ENCODE peak calls at places on chromosomes 6 and 20, in nine cellular contexts. One of them, this sample, is unnamed.

GRCh38 chr6:153096031-153096430 is 35.1 kb downstream of the RGS17 start:
- DNase-seq in heart left ventricle: no peak
- DNase-seq in body of pancreas: no peak
- DNase-seq in ovary: no peak
- DNase-seq in GM12892: no peak
- DNase-seq in spleen: no peak
- DNase-seq in IMR-90: no peak
- DNase-seq in H54: no peak
- DNase-seq in HCT116: no peak
- DNase-seq in this sample: no peak

GRCh38 chr6:129055796-129056195 is 172.9 kb downstream of the LAMA2 start:
- DNase-seq in heart left ventricle: no peak
- DNase-seq in body of pancreas: no peak
- DNase-seq in ovary: no peak
- DNase-seq in GM12892: no peak
- DNase-seq in spleen: no peak
- DNase-seq in IMR-90: no peak
- DNase-seq in H54: no peak
- DNase-seq in HCT116: no peak
- DNase-seq in this sample: no peak

GRCh38 chr6:111781055-111781708 is 92.1 kb downstream of the FYN start:
- DNase-seq in heart left ventricle: no peak
- DNase-seq in body of pancreas: no peak
- DNase-seq in ovary: peak
- DNase-seq in GM12892: no peak
- DNase-seq in spleen: no peak
- DNase-seq in IMR-90: peak
- DNase-seq in H54: no peak
- DNase-seq in HCT116: no peak
- DNase-seq in this sample: no peak

GRCh38 chr20:13220194-13220856 is 749 bp upstream of the ISM1 start:
- DNase-seq in heart left ventricle: no peak
- DNase-seq in body of pancreas: peak
- DNase-seq in ovary: no peak
- DNase-seq in GM12892: peak
- DNase-seq in spleen: peak
- DNase-seq in IMR-90: peak
- DNase-seq in H54: no peak
- DNase-seq in HCT116: no peak
- DNase-seq in this sample: no peak

GRCh38 chr6:23213651-23214050 is 644.3 kb downstream of the HDGFL1 start:
- DNase-seq in heart left ventricle: no peak
- DNase-seq in body of pancreas: no peak
- DNase-seq in ovary: no peak
- DNase-seq in GM12892: no peak
- DNase-seq in spleen: no peak
- DNase-seq in IMR-90: peak
- DNase-seq in H54: no peak
- DNase-seq in HCT116: no peak
- DNase-seq in this sample: no peak

GRCh38 chr6:17393335-17394191 is at the start of gene CAP2:
- DNase-seq in heart left ventricle: peak
- DNase-seq in body of pancreas: peak
- DNase-seq in ovary: peak
- DNase-seq in GM12892: no peak
- DNase-seq in spleen: no peak
- DNase-seq in IMR-90: peak
- DNase-seq in H54: peak
- DNase-seq in HCT116: no peak
- DNase-seq in this sample: peak

GRCh38 chr20:47357296-47358051 is 975 bp upstream of the ZMYND8 start:
- DNase-seq in heart left ventricle: peak
- DNase-seq in body of pancreas: peak
- DNase-seq in ovary: peak
- DNase-seq in GM12892: peak
- DNase-seq in spleen: peak
- DNase-seq in IMR-90: peak
- DNase-seq in H54: peak
- DNase-seq in HCT116: peak
- DNase-seq in this sample: peak

GRCh38 chr20:2386516-2387179 is 5.9 kb downstream of the TGM6 start:
- DNase-seq in heart left ventricle: no peak
- DNase-seq in body of pancreas: no peak
- DNase-seq in ovary: no peak
- DNase-seq in GM12892: no peak
- DNase-seq in spleen: no peak
- DNase-seq in IMR-90: peak
- DNase-seq in H54: no peak
- DNase-seq in HCT116: no peak
- DNase-seq in this sample: peak

GRCh38 chr20:62316331-62317166 is 13.8 kb downstream of the ADRM1 start:
- DNase-seq in heart left ventricle: no peak
- DNase-seq in body of pancreas: no peak
- DNase-seq in ovary: no peak
- DNase-seq in GM12892: no peak
- DNase-seq in spleen: no peak
- DNase-seq in IMR-90: no peak
- DNase-seq in H54: no peak
- DNase-seq in HCT116: no peak
- DNase-seq in this sample: no peak

GRCh38 chr6:106514281-106514885 is 114.9 kb downstream of the RTN4IP1 start:
- DNase-seq in heart left ventricle: no peak
- DNase-seq in body of pancreas: no peak
- DNase-seq in ovary: no peak
- DNase-seq in GM12892: no peak
- DNase-seq in spleen: no peak
- DNase-seq in IMR-90: no peak
- DNase-seq in H54: no peak
- DNase-seq in HCT116: no peak
- DNase-seq in this sample: no peak

GRCh38 chr6:29576056-29576455 is 8.9 kb upstream of the OR2H2 start:
- DNase-seq in heart left ventricle: no peak
- DNase-seq in body of pancreas: no peak
- DNase-seq in ovary: no peak
- DNase-seq in GM12892: no peak
- DNase-seq in spleen: no peak
- DNase-seq in IMR-90: no peak
- DNase-seq in H54: no peak
- DNase-seq in HCT116: no peak
- DNase-seq in this sample: no peak

GRCh38 chr6:1312444-1313363 is 806 bp downstream of the FOXQ1 start:
- DNase-seq in heart left ventricle: no peak
- DNase-seq in body of pancreas: peak
- DNase-seq in ovary: no peak
- DNase-seq in GM12892: peak
- DNase-seq in spleen: no peak
- DNase-seq in IMR-90: no peak
- DNase-seq in H54: no peak
- DNase-seq in HCT116: no peak
- DNase-seq in this sample: no peak

DNA sequence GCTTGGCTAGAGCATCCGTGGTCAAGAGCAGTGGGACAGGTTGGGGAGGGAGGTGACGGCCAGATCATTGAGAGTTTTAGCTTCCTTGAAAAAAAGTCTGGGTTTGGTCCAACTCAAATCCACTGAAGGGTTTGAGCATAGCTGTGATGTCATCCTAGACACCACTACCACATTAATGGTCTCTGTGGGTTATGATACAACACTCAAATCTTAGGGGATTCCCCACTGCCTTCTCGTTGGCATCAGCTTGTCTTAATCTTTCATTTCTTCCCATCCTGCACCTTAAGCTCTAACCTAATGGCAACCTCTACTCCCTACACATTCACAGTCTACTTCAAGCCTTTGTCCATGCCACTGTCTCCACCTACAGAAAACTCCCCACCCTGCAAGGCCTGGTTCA is 77.3 kb downstream of the BMP6 start:
- DNase-seq in heart left ventricle: no peak
- DNase-seq in body of pancreas: no peak
- DNase-seq in ovary: no peak
- DNase-seq in GM12892: no peak
- DNase-seq in spleen: no peak
- DNase-seq in IMR-90: no peak
- DNase-seq in H54: no peak
- DNase-seq in HCT116: no peak
- DNase-seq in this sample: no peak
- TF ChIP-seq POLR2A in heart left ventricle: no peak
- TF ChIP-seq POLR2A in body of pancreas: no peak
- TF ChIP-seq POLR2A in ovary: no peak
- TF ChIP-seq POLR2A in GM12892: no peak
- TF ChIP-seq POLR2A in spleen: no peak
- TF ChIP-seq POLR2A in IMR-90: no peak
- TF ChIP-seq POLR2A in H54: no peak
- TF ChIP-seq POLR2A in HCT116: no peak
- TF ChIP-seq POLR2A in this sample: no peak

GRCh38 chr6:27836783-27837635 is 75.2 kb downstream of the OR2B2 start:
- DNase-seq in heart left ventricle: peak
- DNase-seq in body of pancreas: peak
- DNase-seq in ovary: peak
- DNase-seq in GM12892: no peak
- DNase-seq in spleen: peak
- DNase-seq in IMR-90: peak
- DNase-seq in H54: no peak
- DNase-seq in HCT116: peak
- DNase-seq in this sample: peak
- TF ChIP-seq POLR2A in heart left ventricle: no peak
- TF ChIP-seq POLR2A in body of pancreas: peak
- TF ChIP-seq POLR2A in ovary: peak
- TF ChIP-seq POLR2A in GM12892: peak
- TF ChIP-seq POLR2A in spleen: no peak
- TF ChIP-seq POLR2A in IMR-90: peak
- TF ChIP-seq POLR2A in H54: peak
- TF ChIP-seq POLR2A in HCT116: peak
- TF ChIP-seq POLR2A in this sample: no peak

GRCh38 chr6:31739639-31740396 is at the start of gene MSH5:
- DNase-seq in heart left ventricle: peak
- DNase-seq in body of pancreas: peak
- DNase-seq in ovary: peak
- DNase-seq in GM12892: peak
- DNase-seq in spleen: peak
- DNase-seq in IMR-90: peak
- DNase-seq in H54: peak
- DNase-seq in HCT116: peak
- DNase-seq in this sample: peak

GRCh38 chr6:31737315-31738047 is 1.2 kb upstream of the CLIC1 start:
- DNase-seq in heart left ventricle: no peak
- DNase-seq in body of pancreas: no peak
- DNase-seq in ovary: no peak
- DNase-seq in GM12892: no peak
- DNase-seq in spleen: no peak
- DNase-seq in IMR-90: no peak
- DNase-seq in H54: no peak
- DNase-seq in HCT116: no peak
- DNase-seq in this sample: no peak

GRCh38 chr6:31736026-31736767 is at the start of gene CLIC1:
- DNase-seq in heart left ventricle: peak
- DNase-seq in body of pancreas: peak
- DNase-seq in ovary: peak
- DNase-seq in GM12892: peak
- DNase-seq in spleen: peak
- DNase-seq in IMR-90: peak
- DNase-seq in H54: peak
- DNase-seq in HCT116: no peak
- DNase-seq in this sample: peak

GRCh38 chr6:31736768-31737314 is 511 bp upstream of the CLIC1 start:
- DNase-seq in heart left ventricle: no peak
- DNase-seq in body of pancreas: no peak
- DNase-seq in ovary: no peak
- DNase-seq in GM12892: no peak
- DNase-seq in spleen: peak
- DNase-seq in IMR-90: no peak
- DNase-seq in H54: no peak
- DNase-seq in HCT116: no peak
- DNase-seq in this sample: no peak

DNA sequence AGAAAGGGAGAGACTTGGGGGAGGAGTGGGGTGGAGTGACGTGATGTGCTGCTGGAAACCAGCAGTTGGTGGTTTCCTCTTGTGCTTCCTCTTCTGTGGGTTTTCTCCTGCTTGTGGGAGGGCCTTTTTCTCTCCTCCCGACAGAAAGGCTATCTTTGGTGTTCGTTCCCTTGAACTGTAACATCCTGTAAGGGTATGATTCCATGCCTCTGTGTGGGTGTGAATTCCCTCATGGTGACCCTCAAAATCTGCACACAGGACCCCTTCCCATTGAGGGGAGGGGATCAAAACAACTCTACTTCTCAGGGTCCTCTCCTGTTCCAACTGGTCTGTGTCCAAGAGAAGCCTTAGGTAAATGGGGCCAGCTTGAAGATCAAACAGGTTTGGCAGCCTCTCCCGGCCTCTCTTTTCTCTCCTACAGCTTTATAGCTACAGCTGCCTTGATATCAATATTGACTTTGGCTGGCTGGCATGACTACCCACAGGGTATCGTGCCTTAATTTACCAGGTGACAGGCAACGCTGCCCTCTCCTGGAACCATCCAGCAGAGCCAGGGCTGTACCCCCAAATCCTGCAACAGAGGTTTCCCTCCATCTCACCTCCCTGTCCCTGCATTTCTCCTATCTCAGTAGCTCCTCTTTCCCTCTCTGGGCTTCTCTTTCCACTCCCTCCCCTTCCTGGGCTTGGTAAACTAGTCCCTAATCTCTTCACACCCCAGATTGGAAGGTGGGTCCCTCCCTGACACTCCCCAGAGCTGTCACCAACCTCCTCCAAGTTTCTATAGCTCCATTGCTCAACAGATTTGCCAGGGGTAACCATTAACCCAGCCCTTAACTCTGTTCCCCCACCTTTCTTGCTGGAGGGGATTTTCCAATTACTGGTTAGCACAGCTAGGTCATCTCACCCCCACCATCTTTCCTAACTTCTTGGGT is 1.5 kb upstream of the MSH5 start:
- DNase-seq in heart left ventricle: peak
- DNase-seq in body of pancreas: peak
- DNase-seq in ovary: no peak
- DNase-seq in GM12892: peak
- DNase-seq in spleen: peak
- DNase-seq in IMR-90: peak
- DNase-seq in H54: peak
- DNase-seq in HCT116: no peak
- DNase-seq in this sample: peak
- TF ChIP-seq POLR2A in heart left ventricle: no peak
- TF ChIP-seq POLR2A in body of pancreas: no peak
- TF ChIP-seq POLR2A in ovary: no peak
- TF ChIP-seq POLR2A in GM12892: peak
- TF ChIP-seq POLR2A in spleen: no peak
- TF ChIP-seq POLR2A in IMR-90: peak
- TF ChIP-seq POLR2A in H54: peak
- TF ChIP-seq POLR2A in HCT116: peak
- TF ChIP-seq POLR2A in this sample: no peak

DNA sequence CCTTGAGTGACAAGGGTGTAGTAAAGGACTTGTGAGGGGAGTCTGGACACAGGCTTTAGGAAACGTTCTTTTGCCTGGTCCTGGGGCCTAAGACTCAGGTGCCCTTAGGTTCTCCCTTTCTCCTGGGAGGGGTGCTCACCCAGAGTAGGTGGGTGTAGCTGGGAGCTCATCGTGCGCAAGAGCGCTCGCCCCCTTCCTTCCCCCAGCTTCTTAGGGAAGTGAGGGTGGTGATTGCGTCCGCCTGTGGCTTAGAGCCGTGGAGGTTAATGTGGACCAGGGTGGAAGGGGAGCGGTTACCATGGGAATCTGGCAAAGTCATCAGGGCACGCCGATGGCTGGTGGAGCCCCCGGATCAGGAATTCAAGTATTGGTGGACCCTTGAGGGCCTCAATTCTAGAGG is 3.3 kb upstream of the AARS2 start:
- DNase-seq in heart left ventricle: no peak
- DNase-seq in body of pancreas: no peak
- DNase-seq in ovary: no peak
- DNase-seq in GM12892: no peak
- DNase-seq in spleen: no peak
- DNase-seq in IMR-90: no peak
- DNase-seq in H54: no peak
- DNase-seq in HCT116: no peak
- DNase-seq in this sample: no peak
- TF ChIP-seq POLR2A in heart left ventricle: no peak
- TF ChIP-seq POLR2A in body of pancreas: no peak
- TF ChIP-seq POLR2A in ovary: no peak
- TF ChIP-seq POLR2A in GM12892: no peak
- TF ChIP-seq POLR2A in spleen: no peak
- TF ChIP-seq POLR2A in IMR-90: no peak
- TF ChIP-seq POLR2A in H54: no peak
- TF ChIP-seq POLR2A in HCT116: no peak
- TF ChIP-seq POLR2A in this sample: no peak